ENCODE peak calls at places on chromosome 14, in seven cellular contexts. T, F, L, K, Q, H and V are unnamed samples.

GRCh38 chr14:54177009-54177408 is 219.8 kb upstream of the CDKN3 start:
- DNase-seq in T (no peak), F (no peak), L (no peak), K (no peak), Q (no peak), H (no peak), V (no peak)

GRCh38 chr14:76267322-76268012 is 108.5 kb upstream of the ESRRB start:
- DNase-seq in T (no peak), F (no peak), L (peak), K (peak), Q (no peak), H (peak), V (peak)

GRCh38 chr14:59245809-59246295 is 57.4 kb downstream of the DAAM1 start:
- DNase-seq in T (no peak), F (no peak), L (no peak), K (no peak), Q (no peak), H (no peak), V (no peak)

GRCh38 chr14:51834218-51834617 is 26.2 kb upstream of the GNG2 start:
- DNase-seq in T (no peak), F (no peak), L (no peak), K (no peak), Q (no peak), H (no peak), V (no peak)

GRCh38 chr14:88233915-88234314 is 89.2 kb downstream of the KCNK10 start:
- DNase-seq in T (no peak), F (no peak), L (peak), K (peak), Q (no peak), H (no peak), V (no peak)

GRCh38 chr14:57769863-57770523 is 95.9 kb downstream of the SLC35F4 start:
- DNase-seq in T (no peak), F (no peak), L (no peak), K (no peak), Q (no peak), H (no peak), V (no peak)

GRCh38 chr14:47596232-47596631 is 79.2 kb downstream of the MDGA2 start:
- DNase-seq in T (no peak), F (no peak), L (no peak), K (no peak), Q (no peak), H (no peak), V (no peak)

GRCh38 chr14:72745546-72745945 is 148.4 kb downstream of the DPF3 start:
- DNase-seq in T (no peak), F (peak), L (no peak), K (peak), Q (no peak), H (no peak), V (peak)

GRCh38 chr14:103548463-103549351 is 13.8 kb downstream of the BAG5 start:
- DNase-seq in T (no peak), F (no peak), L (no peak), K (no peak), Q (no peak), H (no peak), V (no peak)

GRCh38 chr14:76498976-76499375 is 123.0 kb downstream of the ESRRB start:
- DNase-seq in T (no peak), F (no peak), L (no peak), K (no peak), Q (no peak), H (no peak), V (no peak)

GRCh38 chr14:24395609-24396580 is 2.9 kb upstream of the NYNRIN start:
- DNase-seq in T (no peak), F (no peak), L (no peak), K (no peak), Q (no peak), H (no peak), V (no peak)

GRCh38 chr14:79040742-79041249 is 870.6 kb downstream of the NRXN3 start:
- DNase-seq in T (no peak), F (no peak), L (no peak), K (no peak), Q (no peak), H (no peak), V (no peak)

GRCh38 chr14:69259531-69260245 is at the start of gene GALNT16:
- DNase-seq in T (no peak), F (no peak), L (peak), K (peak), Q (no peak), H (peak), V (no peak)

GRCh38 chr14:75597149-75597548 is 18.7 kb downstream of the FLVCR2 start:
- DNase-seq in T (no peak), F (no peak), L (no peak), K (no peak), Q (no peak), H (no peak), V (no peak)

GRCh38 chr14:99749142-99749541 is 44.1 kb upstream of the EML1 start:
- DNase-seq in T (no peak), F (no peak), L (no peak), K (no peak), Q (no peak), H (no peak), V (no peak)

GRCh38 chr14:75661499-75661814 is 411 bp downstream of the TTLL5 start:
- DNase-seq in T (no peak), F (no peak), L (no peak), K (no peak), Q (no peak), H (no peak), V (no peak)

GRCh38 chr14:31492759-31493498 is 5.1 kb upstream of the GPR33 start:
- DNase-seq in T (no peak), F (no peak), L (no peak), K (no peak), Q (no peak), H (no peak), V (no peak)

GRCh38 chr14:51333901-51334432 is 93.9 kb downstream of the TMX1 start:
- DNase-seq in T (no peak), F (no peak), L (no peak), K (no peak), Q (no peak), H (no peak), V (no peak)

GRCh38 chr14:104680806-104681688 is 8.4 kb upstream of the INF2 start:
- DNase-seq in T (no peak), F (no peak), L (no peak), K (peak), Q (no peak), H (peak), V (no peak)

GRCh38 chr14:38199768-38200167 is 7.9 kb upstream of the SSTR1 start:
- DNase-seq in T (no peak), F (no peak), L (no peak), K (no peak), Q (no peak), H (no peak), V (no peak)

GRCh38 chr14:100417466-100417865 is 94.3 kb downstream of the SLC25A47 start:
- DNase-seq in T (no peak), F (peak), L (no peak), K (peak), Q (no peak), H (peak), V (peak)

GRCh38 chr14:96735509-96735908 is 61.7 kb upstream of the VRK1 start:
- DNase-seq in T (no peak), F (no peak), L (peak), K (peak), Q (no peak), H (no peak), V (no peak)

GRCh38 chr14:30462358-30462757 is 96.6 kb upstream of the G2E3 start:
- DNase-seq in T (no peak), F (no peak), L (peak), K (no peak), Q (no peak), H (no peak), V (no peak)

GRCh38 chr14:94411638-94412037 is 23.2 kb upstream of the SERPINA1 start:
- DNase-seq in T (no peak), F (no peak), L (no peak), K (no peak), Q (no peak), H (no peak), V (no peak)

GRCh38 chr14:54253195-54253947 is 143.4 kb upstream of the CDKN3 start:
- DNase-seq in T (no peak), F (no peak), L (no peak), K (peak), Q (no peak), H (no peak), V (no peak)

GRCh38 chr14:63752449-63753169 is 24.7 kb upstream of the SGPP1 start:
- DNase-seq in T (no peak), F (peak), L (no peak), K (peak), Q (no peak), H (no peak), V (no peak)

GRCh38 chr14:52360831-52361230 is 46.7 kb downstream of the PTGER2 start:
- DNase-seq in T (no peak), F (no peak), L (no peak), K (no peak), Q (no peak), H (no peak), V (no peak)

GRCh38 chr14:92382677-92383076 is 59.7 kb downstream of the SLC24A4 start:
- DNase-seq in T (no peak), F (no peak), L (no peak), K (peak), Q (no peak), H (no peak), V (no peak)

GRCh38 chr14:90715993-90716392 is 100.2 kb downstream of the TTC7B start:
- DNase-seq in T (no peak), F (no peak), L (no peak), K (no peak), Q (no peak), H (no peak), V (no peak)

GRCh38 chr14:31717294-31718085 is 156.3 kb downstream of the NUBPL start:
- DNase-seq in T (no peak), F (no peak), L (no peak), K (no peak), Q (no peak), H (no peak), V (no peak)

GRCh38 chr14:77098470-77099353 is 654 bp downstream of the CIPC start:
- DNase-seq in T (no peak), F (no peak), L (no peak), K (peak), Q (no peak), H (peak), V (no peak)

GRCh38 chr14:34629657-34630529 is at the start of gene SNX6:
- DNase-seq in T (peak), F (no peak), L (peak), K (peak), Q (peak), H (peak), V (peak)

GRCh38 chr14:54001189-54001878 is 44.7 kb upstream of the BMP4 start:
- DNase-seq in T (no peak), F (no peak), L (no peak), K (peak), Q (no peak), H (no peak), V (no peak)